ENCODE peak calls at places on chromosome 9, in seven cellular contexts. One of them, this sample, is unnamed.

GRCh38 chr9:99114846-99115500 is 10.1 kb downstream of the TGFBR1 start:
- DNase-seq in left ventricle myocardium superior: no peak
- DNase-seq in HCEC 1CT: no peak
- DNase-seq in A673: no peak
- DNase-seq in EH: no peak
- DNase-seq in brain pericyte: no peak
- DNase-seq in NCI-H2081: no peak
- DNase-seq in this sample: no peak

GRCh38 chr9:18822850-18823249 is 210.2 kb downstream of the SAXO1 start:
- DNase-seq in brain pericyte: no peak
- DNase-seq in EH: no peak
- DNase-seq in HCEC 1CT: no peak
- DNase-seq in NCI-H2081: no peak
- DNase-seq in A673: no peak
- DNase-seq in left ventricle myocardium superior: no peak
- DNase-seq in this sample: no peak

GRCh38 chr9:18256574-18256973 is 217.4 kb upstream of the ADAMTSL1 start:
- DNase-seq in NCI-H2081: no peak
- DNase-seq in A673: no peak
- DNase-seq in left ventricle myocardium superior: peak; percentile 32
- DNase-seq in HCEC 1CT: no peak
- DNase-seq in brain pericyte: no peak
- DNase-seq in EH: peak; percentile 76
- DNase-seq in this sample: no peak

GRCh38 chr9:71916834-71917534 is 5.5 kb downstream of the C9orf85 start:
- DNase-seq in HCEC 1CT: no peak
- DNase-seq in NCI-H2081: no peak
- DNase-seq in left ventricle myocardium superior: no peak
- DNase-seq in A673: no peak
- DNase-seq in brain pericyte: no peak
- DNase-seq in EH: no peak
- DNase-seq in this sample: no peak

GRCh38 chr9:14198544-14199510 is 115.1 kb downstream of the NFIB start:
- DNase-seq in left ventricle myocardium superior: peak; percentile 81
- DNase-seq in brain pericyte: no peak
- DNase-seq in NCI-H2081: peak; percentile 59
- DNase-seq in EH: no peak
- DNase-seq in A673: no peak
- DNase-seq in HCEC 1CT: no peak
- DNase-seq in this sample: peak; percentile 71

GRCh38 chr9:34665381-34666250 is 3.2 kb upstream of the CCL27 start:
- DNase-seq in brain pericyte: peak; percentile 72
- DNase-seq in NCI-H2081: peak; percentile 96
- DNase-seq in HCEC 1CT: peak; percentile 94
- DNase-seq in EH: peak; percentile 96
- DNase-seq in left ventricle myocardium superior: peak; percentile 96
- DNase-seq in A673: peak; percentile 97
- DNase-seq in this sample: peak; percentile 96

GRCh38 chr9:16591092-16591491 is 279.4 kb downstream of the BNC2 start:
- DNase-seq in HCEC 1CT: no peak
- DNase-seq in A673: no peak
- DNase-seq in EH: no peak
- DNase-seq in NCI-H2081: no peak
- DNase-seq in left ventricle myocardium superior: no peak
- DNase-seq in brain pericyte: no peak
- DNase-seq in this sample: no peak

GRCh38 chr9:35659340-35659739 is 1.2 kb downstream of the CCDC107 start:
- DNase-seq in NCI-H2081: no peak
- DNase-seq in A673: peak; percentile 62
- DNase-seq in left ventricle myocardium superior: no peak
- DNase-seq in EH: peak; percentile 89
- DNase-seq in HCEC 1CT: peak; percentile 56
- DNase-seq in brain pericyte: no peak
- DNase-seq in this sample: no peak

GRCh38 chr9:28329323-28329722 is 756.0 kb upstream of the C9orf72 start:
- DNase-seq in NCI-H2081: no peak
- DNase-seq in EH: no peak
- DNase-seq in left ventricle myocardium superior: no peak
- DNase-seq in A673: no peak
- DNase-seq in brain pericyte: no peak
- DNase-seq in HCEC 1CT: no peak
- DNase-seq in this sample: no peak

GRCh38 chr9:33381231-33381791 is 21.1 kb downstream of the AQP7 start:
- DNase-seq in A673: no peak
- DNase-seq in HCEC 1CT: no peak
- DNase-seq in NCI-H2081: no peak
- DNase-seq in brain pericyte: no peak
- DNase-seq in left ventricle myocardium superior: no peak
- DNase-seq in EH: peak; percentile 9
- DNase-seq in this sample: no peak